ENCODE peak calls at places on chromosomes 13 and 19, in four cellular contexts. One of them, this sample, is unnamed.

GRCh38 chr13:21637296-21637695 is 33.3 kb upstream of the MICU2 start:
- DNase-seq in colonic mucosa: peak
- DNase-seq in fibroblast of lung: peak
- DNase-seq in CD8-positive, alpha-beta T cell: peak
- DNase-seq in this sample: no peak

GRCh38 chr13:73018336-73018735 is 40.5 kb upstream of the KLF5 start:
- DNase-seq in CD8-positive, alpha-beta T cell: no peak
- DNase-seq in colonic mucosa: no peak
- DNase-seq in fibroblast of lung: peak
- DNase-seq in this sample: no peak

GRCh38 chr13:98697833-98698232 is 54.6 kb downstream of the SLC15A1 start:
- DNase-seq in fibroblast of lung: no peak
- DNase-seq in CD8-positive, alpha-beta T cell: no peak
- DNase-seq in colonic mucosa: no peak
- DNase-seq in this sample: no peak

GRCh38 chr13:65913173-65913572 is 1317.0 kb downstream of the PCDH9 start:
- DNase-seq in CD8-positive, alpha-beta T cell: no peak
- DNase-seq in fibroblast of lung: peak
- DNase-seq in colonic mucosa: no peak
- DNase-seq in this sample: peak

GRCh38 chr19:44071824-44072542 is at the start of gene ZNF284:
- DNase-seq in fibroblast of lung: peak
- DNase-seq in CD8-positive, alpha-beta T cell: peak
- DNase-seq in colonic mucosa: peak
- DNase-seq in this sample: peak

GRCh38 chr19:10863107-10863700 is 8.1 kb upstream of the CARM1 start:
- DNase-seq in CD8-positive, alpha-beta T cell: no peak
- DNase-seq in colonic mucosa: no peak
- DNase-seq in fibroblast of lung: peak
- DNase-seq in this sample: no peak

GRCh38 chr13:24622481-24622880 is 57.7 kb upstream of the ATP12A start:
- DNase-seq in colonic mucosa: no peak
- DNase-seq in CD8-positive, alpha-beta T cell: no peak
- DNase-seq in fibroblast of lung: no peak
- DNase-seq in this sample: no peak

GRCh38 chr13:61286148-61286745 is 129.4 kb downstream of the PCDH20 start:
- DNase-seq in fibroblast of lung: no peak
- DNase-seq in CD8-positive, alpha-beta T cell: no peak
- DNase-seq in colonic mucosa: no peak
- DNase-seq in this sample: no peak

GRCh38 chr19:15841875-15842569 is 26.6 kb upstream of the OR10H1 start:
- DNase-seq in fibroblast of lung: no peak
- DNase-seq in colonic mucosa: no peak
- DNase-seq in CD8-positive, alpha-beta T cell: peak
- DNase-seq in this sample: no peak

GRCh38 chr13:98262307-98262706 is 85.2 kb upstream of the RNF113B start:
- DNase-seq in fibroblast of lung: no peak
- DNase-seq in colonic mucosa: no peak
- DNase-seq in CD8-positive, alpha-beta T cell: no peak
- DNase-seq in this sample: no peak

GRCh38 chr19:46904114-46905060 is 43.6 kb downstream of the ARHGAP35 start:
- DNase-seq in fibroblast of lung: peak
- DNase-seq in CD8-positive, alpha-beta T cell: no peak
- DNase-seq in colonic mucosa: no peak
- DNase-seq in this sample: peak

GRCh38 chr13:50512602-50513527 is 330.6 kb downstream of the DLEU7 start:
- DNase-seq in colonic mucosa: peak
- DNase-seq in CD8-positive, alpha-beta T cell: peak
- DNase-seq in fibroblast of lung: peak
- DNase-seq in this sample: no peak

GRCh38 chr19:4278460-4278901 is 585 bp upstream of the SHD start:
- DNase-seq in colonic mucosa: no peak
- DNase-seq in fibroblast of lung: no peak
- DNase-seq in CD8-positive, alpha-beta T cell: no peak
- DNase-seq in this sample: no peak

GRCh38 chr13:30396434-30397075 is 25.7 kb upstream of the UBE2L5 start:
- DNase-seq in fibroblast of lung: peak
- DNase-seq in CD8-positive, alpha-beta T cell: peak
- DNase-seq in colonic mucosa: no peak
- DNase-seq in this sample: no peak

GRCh38 chr13:98782654-98783053 is 30.2 kb upstream of the SLC15A1 start:
- DNase-seq in CD8-positive, alpha-beta T cell: no peak
- DNase-seq in fibroblast of lung: peak
- DNase-seq in colonic mucosa: no peak
- DNase-seq in this sample: no peak

GRCh38 chr19:10454267-10454666 is 33.9 kb downstream of the PDE4A start:
- DNase-seq in CD8-positive, alpha-beta T cell: no peak
- DNase-seq in colonic mucosa: no peak
- DNase-seq in fibroblast of lung: no peak
- DNase-seq in this sample: no peak

DNA sequence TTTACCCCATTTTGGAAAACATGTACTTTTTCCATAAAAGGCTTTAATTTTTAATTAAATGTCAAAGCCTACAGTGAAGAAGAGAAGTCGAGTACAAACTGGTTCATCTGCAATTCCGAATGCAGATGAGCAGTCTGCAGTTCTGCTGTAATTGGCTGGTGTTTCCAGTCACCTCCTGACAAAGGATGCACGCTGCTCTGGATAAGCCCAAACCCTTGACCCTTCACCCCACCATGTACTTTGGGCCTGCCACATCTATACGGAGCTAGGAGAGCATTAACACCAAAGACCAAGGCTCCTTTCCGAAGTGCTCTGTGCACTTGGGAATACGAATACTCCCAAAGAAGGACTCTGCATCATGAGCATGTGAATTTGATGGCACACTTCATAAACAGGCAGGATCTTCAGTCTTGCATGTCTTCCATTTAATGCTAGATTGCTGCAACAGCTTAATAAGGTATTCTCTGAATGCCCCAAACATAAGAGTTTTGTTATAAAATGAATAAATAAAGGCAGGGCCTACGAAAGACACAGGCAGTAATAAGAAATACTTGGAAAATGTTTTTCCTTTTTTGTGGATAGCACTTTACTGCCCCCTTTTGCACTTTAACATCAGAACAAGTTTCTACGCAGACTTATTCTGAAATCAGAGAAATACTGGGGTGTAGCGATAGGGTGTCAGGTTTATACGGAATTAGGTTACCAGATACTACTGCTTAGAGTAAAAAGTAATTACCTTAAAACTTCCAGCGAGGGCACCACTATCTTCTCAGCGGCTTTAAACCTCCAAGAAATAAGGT is 15.1 kb downstream of the EFNB2 start:
- DNase-seq in CD8-positive, alpha-beta T cell: no peak
- DNase-seq in fibroblast of lung: no peak
- DNase-seq in colonic mucosa: no peak
- DNase-seq in this sample: no peak
- TF ChIP-seq CTCF in CD8-positive, alpha-beta T cell: no peak
- TF ChIP-seq CTCF in fibroblast of lung: peak
- TF ChIP-seq CTCF in colonic mucosa: peak
- TF ChIP-seq CTCF in this sample: peak

GRCh38 chr13:113551081-113552000 is 33.2 kb upstream of the TFDP1 start:
- DNase-seq in fibroblast of lung: no peak
- DNase-seq in CD8-positive, alpha-beta T cell: no peak
- DNase-seq in colonic mucosa: peak
- DNase-seq in this sample: no peak
- H3K4me3 ChIP-seq in fibroblast of lung: no peak
- H3K4me3 ChIP-seq in CD8-positive, alpha-beta T cell: no peak
- H3K4me3 ChIP-seq in colonic mucosa: no peak
- H3K4me3 ChIP-seq in this sample: no peak

GRCh38 chr19:45091031-45091918 is 1.7 kb upstream of the PPP1R37 start:
- DNase-seq in fibroblast of lung: peak
- DNase-seq in CD8-positive, alpha-beta T cell: peak
- DNase-seq in colonic mucosa: peak
- DNase-seq in this sample: peak
- TF ChIP-seq CTCF in fibroblast of lung: no peak
- TF ChIP-seq CTCF in CD8-positive, alpha-beta T cell: no peak
- TF ChIP-seq CTCF in colonic mucosa: no peak
- TF ChIP-seq CTCF in this sample: no peak

GRCh38 chr13:44407379-44407778 is 33.8 kb downstream of the SERP2 start:
- DNase-seq in fibroblast of lung: no peak
- DNase-seq in colonic mucosa: no peak
- DNase-seq in CD8-positive, alpha-beta T cell: no peak
- DNase-seq in this sample: no peak

GRCh38 chr13:44403720-44404063 is 30.1 kb downstream of the SERP2 start:
- DNase-seq in fibroblast of lung: no peak
- DNase-seq in CD8-positive, alpha-beta T cell: no peak
- DNase-seq in colonic mucosa: no peak
- DNase-seq in this sample: no peak

GRCh38 chr13:44406617-44407016 is 33.0 kb downstream of the SERP2 start:
- DNase-seq in fibroblast of lung: no peak
- DNase-seq in colonic mucosa: no peak
- DNase-seq in CD8-positive, alpha-beta T cell: no peak
- DNase-seq in this sample: no peak

GRCh38 chr13:44402902-44403719 is 29.5 kb downstream of the SERP2 start:
- DNase-seq in fibroblast of lung: no peak
- DNase-seq in colonic mucosa: peak
- DNase-seq in CD8-positive, alpha-beta T cell: no peak
- DNase-seq in this sample: no peak

DNA sequence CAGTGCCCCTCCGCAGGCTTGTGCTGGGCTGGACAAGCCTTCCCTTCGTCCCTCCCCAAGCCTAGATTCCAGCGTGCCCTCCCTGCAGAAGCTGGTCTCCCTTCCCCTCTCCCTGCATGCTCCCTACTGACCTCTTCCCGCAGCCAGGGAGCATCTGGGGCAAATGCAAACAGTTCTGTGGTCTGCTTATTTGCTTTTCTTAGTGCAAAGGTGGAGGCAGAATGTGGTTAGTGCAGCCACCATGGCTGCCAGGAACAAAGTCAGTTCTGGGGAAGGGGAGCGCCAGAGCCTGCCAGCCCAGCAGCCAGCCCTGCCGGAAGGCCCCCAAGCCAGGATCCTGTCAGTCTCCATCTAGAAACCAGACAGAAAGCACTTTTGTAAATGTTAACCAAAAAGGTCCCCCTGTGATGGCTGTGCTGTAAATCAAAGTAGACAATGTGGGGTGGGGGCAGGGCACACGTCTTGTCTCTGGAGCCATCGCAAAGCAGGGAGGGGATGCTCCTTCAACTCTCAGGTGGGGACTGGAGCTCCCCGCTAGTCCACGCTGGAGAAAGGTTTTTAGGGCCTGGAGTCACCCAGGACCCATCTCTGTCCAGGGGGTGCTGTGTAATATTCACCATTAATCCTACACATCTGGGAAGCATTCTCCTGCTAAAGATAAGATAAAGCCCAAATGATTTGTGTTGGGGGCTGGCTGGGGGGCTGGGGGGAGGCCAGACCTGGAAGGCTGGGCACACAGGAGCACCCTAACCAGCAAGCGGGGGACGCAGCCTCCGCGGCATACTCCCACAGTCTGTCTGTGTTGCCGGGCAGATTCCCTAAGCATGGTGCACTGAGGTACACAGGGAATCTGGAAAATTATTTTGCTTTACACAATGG is 30.9 kb downstream of the SERP2 start:
- DNase-seq in colonic mucosa: peak
- DNase-seq in CD8-positive, alpha-beta T cell: no peak
- DNase-seq in fibroblast of lung: no peak
- DNase-seq in this sample: no peak
- H3K4me3 ChIP-seq in colonic mucosa: peak
- H3K4me3 ChIP-seq in CD8-positive, alpha-beta T cell: no peak
- H3K4me3 ChIP-seq in fibroblast of lung: no peak
- H3K4me3 ChIP-seq in this sample: no peak

GRCh38 chr19:7534531-7534980 is 961 bp upstream of the PNPLA6 start:
- DNase-seq in colonic mucosa: peak
- DNase-seq in CD8-positive, alpha-beta T cell: peak
- DNase-seq in fibroblast of lung: peak
- DNase-seq in this sample: peak
- TF ChIP-seq CTCF in colonic mucosa: no peak
- TF ChIP-seq CTCF in CD8-positive, alpha-beta T cell: no peak
- TF ChIP-seq CTCF in fibroblast of lung: peak
- TF ChIP-seq CTCF in this sample: peak

DNA sequence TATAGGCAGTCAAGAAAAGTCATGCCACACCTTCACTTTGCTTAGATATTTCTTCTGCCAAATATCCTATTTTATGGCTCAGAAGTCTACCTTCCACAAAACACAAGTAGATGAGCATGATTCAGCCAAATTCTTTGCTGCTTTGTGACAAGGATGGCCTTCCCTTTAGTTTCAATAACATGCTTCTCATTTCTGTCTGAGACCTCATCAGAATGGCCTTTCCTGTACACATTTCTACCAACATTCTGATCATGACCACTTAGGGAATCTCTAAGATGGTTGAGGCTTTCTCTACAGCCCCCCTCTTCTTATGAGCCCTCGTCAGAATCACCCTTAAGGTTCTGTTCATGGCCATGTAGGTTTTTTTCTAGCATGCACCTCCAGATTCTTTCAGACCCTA is 96.2 kb downstream of the COL4A2 start:
- DNase-seq in fibroblast of lung: peak
- DNase-seq in colonic mucosa: no peak
- DNase-seq in CD8-positive, alpha-beta T cell: no peak
- DNase-seq in this sample: peak
- H3K4me3 ChIP-seq in fibroblast of lung: no peak
- H3K4me3 ChIP-seq in colonic mucosa: no peak
- H3K4me3 ChIP-seq in CD8-positive, alpha-beta T cell: no peak
- H3K4me3 ChIP-seq in this sample: no peak